ENCODE peak calls at places on chromosomes 2 and 18, in ten cellular contexts. One of them, this sample, is unnamed.
A peak's percentile ranks its signal among the peaks of the same experiment; 100 is the strongest.

GRCh38 chr2:19574788-19575260 is 216.4 kb upstream of the OSR1 start:
- DNase-seq in activated CD8-positive, alpha-beta T cell treated with anti-CD3 and anti-CD28 coated beads for 36 hours: no peak
- DNase-seq in NCI-H2029 treated with DMSO at 0.1 percent for 48 hours: no peak
- DNase-seq in Right ventricle myocardium superior: peak; percentile 66
- DNase-seq in T-cell: no peak
- DNase-seq in RCC 7860: no peak
- DNase-seq in fibroblast of the aortic adventitia: peak; percentile 93
- DNase-seq in AG09319: peak; percentile 30
- DNase-seq in lung: no peak
- DNase-seq in RPMI8226: no peak
- DNase-seq in this sample: no peak

GRCh38 chr2:215364157-215365155 is 52.6 kb downstream of the ATIC start:
- DNase-seq in activated CD8-positive, alpha-beta T cell treated with anti-CD3 and anti-CD28 coated beads for 36 hours: no peak
- DNase-seq in NCI-H2029 treated with DMSO at 0.1 percent for 48 hours: no peak
- DNase-seq in Right ventricle myocardium superior: no peak
- DNase-seq in T-cell: no peak
- DNase-seq in RCC 7860: no peak
- DNase-seq in fibroblast of the aortic adventitia: peak; percentile 32
- DNase-seq in AG09319: no peak
- DNase-seq in lung: no peak
- DNase-seq in RPMI8226: no peak
- DNase-seq in this sample: no peak

GRCh38 chr2:52416340-52416739 is 1351.3 kb upstream of the CHAC2 start:
- DNase-seq in activated CD8-positive, alpha-beta T cell treated with anti-CD3 and anti-CD28 coated beads for 36 hours: no peak
- DNase-seq in NCI-H2029 treated with DMSO at 0.1 percent for 48 hours: no peak
- DNase-seq in Right ventricle myocardium superior: no peak
- DNase-seq in T-cell: no peak
- DNase-seq in RCC 7860: no peak
- DNase-seq in fibroblast of the aortic adventitia: peak; percentile 16
- DNase-seq in AG09319: no peak
- DNase-seq in lung: no peak
- DNase-seq in RPMI8226: no peak
- DNase-seq in this sample: peak; percentile 61

GRCh38 chr18:1488394-1488793 is 583.7 kb downstream of the ADCYAP1 start:
- DNase-seq in activated CD8-positive, alpha-beta T cell treated with anti-CD3 and anti-CD28 coated beads for 36 hours: no peak
- DNase-seq in NCI-H2029 treated with DMSO at 0.1 percent for 48 hours: no peak
- DNase-seq in Right ventricle myocardium superior: no peak
- DNase-seq in T-cell: no peak
- DNase-seq in RCC 7860: no peak
- DNase-seq in fibroblast of the aortic adventitia: no peak
- DNase-seq in AG09319: no peak
- DNase-seq in lung: no peak
- DNase-seq in RPMI8226: no peak
- DNase-seq in this sample: no peak

GRCh38 chr2:230762317-230762896 is 49.8 kb downstream of the CAB39 start:
- DNase-seq in activated CD8-positive, alpha-beta T cell treated with anti-CD3 and anti-CD28 coated beads for 36 hours: peak; percentile 53
- DNase-seq in NCI-H2029 treated with DMSO at 0.1 percent for 48 hours: no peak
- DNase-seq in Right ventricle myocardium superior: no peak
- DNase-seq in T-cell: peak; percentile 20
- DNase-seq in RCC 7860: peak; percentile 26
- DNase-seq in fibroblast of the aortic adventitia: no peak
- DNase-seq in AG09319: no peak
- DNase-seq in lung: no peak
- DNase-seq in RPMI8226: peak; percentile 23
- DNase-seq in this sample: peak; percentile 66

GRCh38 chr2:156320491-156320896 is 12.0 kb downstream of the NR4A2 start:
- DNase-seq in activated CD8-positive, alpha-beta T cell treated with anti-CD3 and anti-CD28 coated beads for 36 hours: no peak
- DNase-seq in NCI-H2029 treated with DMSO at 0.1 percent for 48 hours: no peak
- DNase-seq in Right ventricle myocardium superior: peak; percentile 53
- DNase-seq in T-cell: no peak
- DNase-seq in RCC 7860: no peak
- DNase-seq in fibroblast of the aortic adventitia: peak; percentile 43
- DNase-seq in AG09319: no peak
- DNase-seq in lung: no peak
- DNase-seq in RPMI8226: no peak
- DNase-seq in this sample: no peak

GRCh38 chr2:173326806-173327205 is 27.9 kb upstream of the CDCA7 start:
- DNase-seq in activated CD8-positive, alpha-beta T cell treated with anti-CD3 and anti-CD28 coated beads for 36 hours: no peak
- DNase-seq in NCI-H2029 treated with DMSO at 0.1 percent for 48 hours: no peak
- DNase-seq in Right ventricle myocardium superior: no peak
- DNase-seq in T-cell: no peak
- DNase-seq in RCC 7860: no peak
- DNase-seq in fibroblast of the aortic adventitia: peak; percentile 5
- DNase-seq in AG09319: no peak
- DNase-seq in lung: no peak
- DNase-seq in RPMI8226: no peak
- DNase-seq in this sample: no peak

GRCh38 chr2:212708346-212708745 is 169.7 kb upstream of the ERBB4 start:
- DNase-seq in activated CD8-positive, alpha-beta T cell treated with anti-CD3 and anti-CD28 coated beads for 36 hours: no peak
- DNase-seq in NCI-H2029 treated with DMSO at 0.1 percent for 48 hours: no peak
- DNase-seq in Right ventricle myocardium superior: no peak
- DNase-seq in T-cell: no peak
- DNase-seq in RCC 7860: no peak
- DNase-seq in fibroblast of the aortic adventitia: peak; percentile 21
- DNase-seq in AG09319: no peak
- DNase-seq in lung: no peak
- DNase-seq in RPMI8226: no peak
- DNase-seq in this sample: no peak

GRCh38 chr2:183809404-183809803 is 685.2 kb downstream of the NUP35 start:
- DNase-seq in activated CD8-positive, alpha-beta T cell treated with anti-CD3 and anti-CD28 coated beads for 36 hours: no peak
- DNase-seq in NCI-H2029 treated with DMSO at 0.1 percent for 48 hours: no peak
- DNase-seq in Right ventricle myocardium superior: no peak
- DNase-seq in T-cell: no peak
- DNase-seq in RCC 7860: no peak
- DNase-seq in fibroblast of the aortic adventitia: no peak
- DNase-seq in AG09319: no peak
- DNase-seq in lung: no peak
- DNase-seq in RPMI8226: no peak
- DNase-seq in this sample: no peak

GRCh38 chr18:53909668-53910067 is 314.8 kb downstream of the MBD2 start:
- DNase-seq in activated CD8-positive, alpha-beta T cell treated with anti-CD3 and anti-CD28 coated beads for 36 hours: peak; percentile 49
- DNase-seq in NCI-H2029 treated with DMSO at 0.1 percent for 48 hours: no peak
- DNase-seq in Right ventricle myocardium superior: no peak
- DNase-seq in T-cell: no peak
- DNase-seq in RCC 7860: peak; percentile 13
- DNase-seq in fibroblast of the aortic adventitia: peak; percentile 9
- DNase-seq in AG09319: peak; percentile 10
- DNase-seq in lung: no peak
- DNase-seq in RPMI8226: peak; percentile 49
- DNase-seq in this sample: peak; percentile 62

GRCh38 chr2:182559623-182560022 is 132.8 kb upstream of the PDE1A start:
- DNase-seq in activated CD8-positive, alpha-beta T cell treated with anti-CD3 and anti-CD28 coated beads for 36 hours: no peak
- DNase-seq in NCI-H2029 treated with DMSO at 0.1 percent for 48 hours: no peak
- DNase-seq in Right ventricle myocardium superior: no peak
- DNase-seq in T-cell: no peak
- DNase-seq in RCC 7860: peak; percentile 24
- DNase-seq in fibroblast of the aortic adventitia: no peak
- DNase-seq in AG09319: no peak
- DNase-seq in lung: no peak
- DNase-seq in RPMI8226: no peak
- DNase-seq in this sample: no peak

GRCh38 chr2:2797797-2798196 is 466.7 kb upstream of the MYT1L start:
- DNase-seq in activated CD8-positive, alpha-beta T cell treated with anti-CD3 and anti-CD28 coated beads for 36 hours: no peak
- DNase-seq in NCI-H2029 treated with DMSO at 0.1 percent for 48 hours: no peak
- DNase-seq in Right ventricle myocardium superior: no peak
- DNase-seq in T-cell: no peak
- DNase-seq in RCC 7860: no peak
- DNase-seq in fibroblast of the aortic adventitia: no peak
- DNase-seq in AG09319: no peak
- DNase-seq in lung: no peak
- DNase-seq in RPMI8226: no peak
- DNase-seq in this sample: no peak

GRCh38 chr2:173759959-173760358 is 205.2 kb downstream of the SP3 start:
- DNase-seq in activated CD8-positive, alpha-beta T cell treated with anti-CD3 and anti-CD28 coated beads for 36 hours: no peak
- DNase-seq in NCI-H2029 treated with DMSO at 0.1 percent for 48 hours: no peak
- DNase-seq in Right ventricle myocardium superior: no peak
- DNase-seq in T-cell: no peak
- DNase-seq in RCC 7860: no peak
- DNase-seq in fibroblast of the aortic adventitia: no peak
- DNase-seq in AG09319: no peak
- DNase-seq in lung: no peak
- DNase-seq in RPMI8226: no peak
- DNase-seq in this sample: no peak

GRCh38 chr2:189595412-189595811 is 14.8 kb upstream of the SLC40A1 start:
- DNase-seq in activated CD8-positive, alpha-beta T cell treated with anti-CD3 and anti-CD28 coated beads for 36 hours: no peak
- DNase-seq in NCI-H2029 treated with DMSO at 0.1 percent for 48 hours: no peak
- DNase-seq in Right ventricle myocardium superior: no peak
- DNase-seq in T-cell: no peak
- DNase-seq in RCC 7860: no peak
- DNase-seq in fibroblast of the aortic adventitia: no peak
- DNase-seq in AG09319: no peak
- DNase-seq in lung: no peak
- DNase-seq in RPMI8226: no peak
- DNase-seq in this sample: no peak

GRCh38 chr2:241105641-241106040 is 3.6 kb upstream of the MTERF4 start:
- DNase-seq in activated CD8-positive, alpha-beta T cell treated with anti-CD3 and anti-CD28 coated beads for 36 hours: no peak
- DNase-seq in NCI-H2029 treated with DMSO at 0.1 percent for 48 hours: no peak
- DNase-seq in Right ventricle myocardium superior: no peak
- DNase-seq in T-cell: no peak
- DNase-seq in RCC 7860: no peak
- DNase-seq in fibroblast of the aortic adventitia: no peak
- DNase-seq in AG09319: no peak
- DNase-seq in lung: no peak
- DNase-seq in RPMI8226: no peak
- DNase-seq in this sample: no peak

GRCh38 chr18:23204589-23205235 is 69.4 kb downstream of the CABLES1 start:
- DNase-seq in activated CD8-positive, alpha-beta T cell treated with anti-CD3 and anti-CD28 coated beads for 36 hours: no peak
- DNase-seq in NCI-H2029 treated with DMSO at 0.1 percent for 48 hours: no peak
- DNase-seq in Right ventricle myocardium superior: no peak
- DNase-seq in T-cell: no peak
- DNase-seq in RCC 7860: no peak
- DNase-seq in fibroblast of the aortic adventitia: no peak
- DNase-seq in AG09319: no peak
- DNase-seq in lung: no peak
- DNase-seq in RPMI8226: no peak
- DNase-seq in this sample: no peak

GRCh38 chr2:20579866-20580265 is 71.0 kb downstream of the HS1BP3 start:
- DNase-seq in activated CD8-positive, alpha-beta T cell treated with anti-CD3 and anti-CD28 coated beads for 36 hours: no peak
- DNase-seq in NCI-H2029 treated with DMSO at 0.1 percent for 48 hours: no peak
- DNase-seq in Right ventricle myocardium superior: peak; percentile 60
- DNase-seq in T-cell: no peak
- DNase-seq in RCC 7860: peak; percentile 45
- DNase-seq in fibroblast of the aortic adventitia: no peak
- DNase-seq in AG09319: no peak
- DNase-seq in lung: no peak
- DNase-seq in RPMI8226: no peak
- DNase-seq in this sample: no peak

GRCh38 chr2:143937563-143938346 is 582.2 kb downstream of the ZEB2 start:
- DNase-seq in activated CD8-positive, alpha-beta T cell treated with anti-CD3 and anti-CD28 coated beads for 36 hours: peak; percentile 41
- DNase-seq in NCI-H2029 treated with DMSO at 0.1 percent for 48 hours: no peak
- DNase-seq in Right ventricle myocardium superior: no peak
- DNase-seq in T-cell: no peak
- DNase-seq in RCC 7860: no peak
- DNase-seq in fibroblast of the aortic adventitia: no peak
- DNase-seq in AG09319: no peak
- DNase-seq in lung: no peak
- DNase-seq in RPMI8226: no peak
- DNase-seq in this sample: no peak

GRCh38 chr2:3405308-3405707 is 25.8 kb downstream of the TRAPPC12 start:
- DNase-seq in activated CD8-positive, alpha-beta T cell treated with anti-CD3 and anti-CD28 coated beads for 36 hours: no peak
- DNase-seq in NCI-H2029 treated with DMSO at 0.1 percent for 48 hours: no peak
- DNase-seq in Right ventricle myocardium superior: no peak
- DNase-seq in T-cell: no peak
- DNase-seq in RCC 7860: no peak
- DNase-seq in fibroblast of the aortic adventitia: no peak
- DNase-seq in AG09319: no peak
- DNase-seq in lung: no peak
- DNase-seq in RPMI8226: no peak
- DNase-seq in this sample: no peak

GRCh38 chr2:161836664-161837063 is 212.4 kb downstream of the SLC4A10 start:
- DNase-seq in activated CD8-positive, alpha-beta T cell treated with anti-CD3 and anti-CD28 coated beads for 36 hours: no peak
- DNase-seq in NCI-H2029 treated with DMSO at 0.1 percent for 48 hours: no peak
- DNase-seq in Right ventricle myocardium superior: no peak
- DNase-seq in T-cell: no peak
- DNase-seq in RCC 7860: no peak
- DNase-seq in fibroblast of the aortic adventitia: no peak
- DNase-seq in AG09319: no peak
- DNase-seq in lung: no peak
- DNase-seq in RPMI8226: no peak
- DNase-seq in this sample: no peak

GRCh38 chr2:217732995-217733394 is 269.8 kb downstream of the TNS1 start:
- DNase-seq in activated CD8-positive, alpha-beta T cell treated with anti-CD3 and anti-CD28 coated beads for 36 hours: no peak
- DNase-seq in NCI-H2029 treated with DMSO at 0.1 percent for 48 hours: no peak
- DNase-seq in Right ventricle myocardium superior: no peak
- DNase-seq in T-cell: no peak
- DNase-seq in RCC 7860: no peak
- DNase-seq in fibroblast of the aortic adventitia: peak; percentile 37
- DNase-seq in AG09319: no peak
- DNase-seq in lung: no peak
- DNase-seq in RPMI8226: no peak
- DNase-seq in this sample: no peak

GRCh38 chr2:174903243-174903513 is 102.0 kb downstream of the CHN1 start:
- DNase-seq in activated CD8-positive, alpha-beta T cell treated with anti-CD3 and anti-CD28 coated beads for 36 hours: no peak
- DNase-seq in NCI-H2029 treated with DMSO at 0.1 percent for 48 hours: no peak
- DNase-seq in Right ventricle myocardium superior: no peak
- DNase-seq in T-cell: no peak
- DNase-seq in RCC 7860: no peak
- DNase-seq in fibroblast of the aortic adventitia: no peak
- DNase-seq in AG09319: no peak
- DNase-seq in lung: no peak
- DNase-seq in RPMI8226: no peak
- DNase-seq in this sample: no peak

GRCh38 chr18:59459352-59460059 is 100.4 kb upstream of the LMAN1 start:
- DNase-seq in activated CD8-positive, alpha-beta T cell treated with anti-CD3 and anti-CD28 coated beads for 36 hours: no peak
- DNase-seq in NCI-H2029 treated with DMSO at 0.1 percent for 48 hours: peak; percentile 24
- DNase-seq in Right ventricle myocardium superior: no peak
- DNase-seq in T-cell: no peak
- DNase-seq in RCC 7860: peak; percentile 50
- DNase-seq in fibroblast of the aortic adventitia: peak; percentile 89
- DNase-seq in AG09319: no peak
- DNase-seq in lung: no peak
- DNase-seq in RPMI8226: peak; percentile 18
- DNase-seq in this sample: peak; percentile 44

GRCh38 chr2:2187196-2187595 is 143.9 kb downstream of the MYT1L start:
- DNase-seq in activated CD8-positive, alpha-beta T cell treated with anti-CD3 and anti-CD28 coated beads for 36 hours: no peak
- DNase-seq in NCI-H2029 treated with DMSO at 0.1 percent for 48 hours: peak; percentile 14
- DNase-seq in Right ventricle myocardium superior: no peak
- DNase-seq in T-cell: no peak
- DNase-seq in RCC 7860: no peak
- DNase-seq in fibroblast of the aortic adventitia: no peak
- DNase-seq in AG09319: no peak
- DNase-seq in lung: no peak
- DNase-seq in RPMI8226: no peak
- DNase-seq in this sample: no peak

GRCh38 chr2:137367361-137367760 is 596.9 kb upstream of the HNMT start:
- DNase-seq in activated CD8-positive, alpha-beta T cell treated with anti-CD3 and anti-CD28 coated beads for 36 hours: no peak
- DNase-seq in NCI-H2029 treated with DMSO at 0.1 percent for 48 hours: no peak
- DNase-seq in Right ventricle myocardium superior: no peak
- DNase-seq in T-cell: no peak
- DNase-seq in RCC 7860: no peak
- DNase-seq in fibroblast of the aortic adventitia: no peak
- DNase-seq in AG09319: no peak
- DNase-seq in lung: no peak
- DNase-seq in RPMI8226: no peak
- DNase-seq in this sample: no peak

GRCh38 chr2:128280901-128281321 is 37.8 kb downstream of the HS6ST1 start:
- DNase-seq in activated CD8-positive, alpha-beta T cell treated with anti-CD3 and anti-CD28 coated beads for 36 hours: no peak
- DNase-seq in NCI-H2029 treated with DMSO at 0.1 percent for 48 hours: no peak
- DNase-seq in Right ventricle myocardium superior: peak; percentile 72
- DNase-seq in T-cell: no peak
- DNase-seq in RCC 7860: no peak
- DNase-seq in fibroblast of the aortic adventitia: peak; percentile 25
- DNase-seq in AG09319: no peak
- DNase-seq in lung: no peak
- DNase-seq in RPMI8226: no peak
- DNase-seq in this sample: no peak

GRCh38 chr2:109614715-109615636 is 812 bp downstream of the SOWAHC start:
- DNase-seq in activated CD8-positive, alpha-beta T cell treated with anti-CD3 and anti-CD28 coated beads for 36 hours: no peak
- DNase-seq in NCI-H2029 treated with DMSO at 0.1 percent for 48 hours: no peak
- DNase-seq in Right ventricle myocardium superior: peak; percentile 45
- DNase-seq in T-cell: no peak
- DNase-seq in RCC 7860: no peak
- DNase-seq in fibroblast of the aortic adventitia: peak; percentile 28
- DNase-seq in AG09319: no peak
- DNase-seq in lung: peak; percentile 31
- DNase-seq in RPMI8226: no peak
- DNase-seq in this sample: no peak

GRCh38 chr2:240567137-240567871 is 980 bp upstream of the RNPEPL1 start:
- DNase-seq in activated CD8-positive, alpha-beta T cell treated with anti-CD3 and anti-CD28 coated beads for 36 hours: peak; percentile 48
- DNase-seq in NCI-H2029 treated with DMSO at 0.1 percent for 48 hours: no peak
- DNase-seq in Right ventricle myocardium superior: peak; percentile 44
- DNase-seq in T-cell: no peak
- DNase-seq in RCC 7860: peak; percentile 51
- DNase-seq in fibroblast of the aortic adventitia: no peak
- DNase-seq in AG09319: no peak
- DNase-seq in lung: no peak
- DNase-seq in RPMI8226: no peak
- DNase-seq in this sample: no peak

This sample was measured in SK-MEL-5.